ENCODE peak calls at places on chromosomes 13 and 19, in nine cellular contexts. D is activated CD4-positive, CD25-positive, alpha-beta regulatory T cell treated with anti-CD3 and anti-CD28 coated beads, Interleukin-2, amount 50 U/mL, for 72 hours; G is D341Med; M is C1 segment of cervical spinal cord; P is H9; K is NT2/D1; F is GM12891; J is endothelial cell; V is caudate nucleus. Z is an unnamed sample.

GRCh38 chr13:82766732-82767321 is 1115.4 kb downstream of the SLITRK1 start:
- DNase-seq in D (no peak), G (no peak), M (no peak), P (no peak), K (no peak), F (no peak), J (no peak), V (no peak), Z (no peak)

GRCh38 chr19:34713262-34713637 is 20.8 kb upstream of the ZNF181 start:
- DNase-seq in D (no peak), G (no peak), M (no peak), P (no peak), K (no peak), F (no peak), J (no peak), V (no peak), Z (peak)

GRCh38 chr19:50639121-50640112 is at the start of gene SYT3:
- DNase-seq in D (no peak), G (peak), M (no peak), P (peak), K (no peak), F (no peak), J (no peak), V (peak), Z (peak)

GRCh38 chr13:107117327-107118012 is 549.5 kb upstream of the ARGLU1 start:
- DNase-seq in D (no peak), G (no peak), M (no peak), P (no peak), K (no peak), F (no peak), J (no peak), V (no peak), Z (no peak)

GRCh38 chr19:34428549-34429285 is 536 bp downstream of the UBA2 start:
- DNase-seq in D (no peak), G (peak), M (no peak), P (no peak), K (no peak), F (peak), J (peak), V (peak), Z (peak)

GRCh38 chr13:97257800-97258799 is 36.0 kb downstream of the MBNL2 start:
- DNase-seq in D (no peak), G (no peak), M (no peak), P (peak), K (no peak), F (no peak), J (peak), V (no peak), Z (peak)

GRCh38 chr19:48401277-48401676 is 7.8 kb downstream of the GRIN2D start:
- DNase-seq in D (no peak), G (no peak), M (no peak), P (peak), K (no peak), F (no peak), J (no peak), V (no peak), Z (peak)

GRCh38 chr19:20858861-20859260 is 64.2 kb upstream of the ZNF85 start:
- DNase-seq in D (no peak), G (no peak), M (no peak), P (peak), K (no peak), F (no peak), J (no peak), V (no peak), Z (peak)

GRCh38 chr13:54033323-54033861 is 1004.8 kb downstream of the OLFM4 start:
- DNase-seq in D (no peak), G (no peak), M (no peak), P (no peak), K (no peak), F (no peak), J (no peak), V (no peak), Z (peak)

GRCh38 chr13:84137292-84137691 is 255.0 kb upstream of the SLITRK1 start:
- DNase-seq in D (no peak), G (no peak), M (no peak), P (no peak), K (no peak), F (no peak), J (no peak), V (no peak), Z (no peak)

GRCh38 chr19:58581227-58582141 is 8.3 kb upstream of the MZF1 start:
- DNase-seq in D (peak), G (peak), M (no peak), P (peak), K (peak), F (peak), J (peak), V (no peak), Z (peak)

GRCh38 chr19:29263305-29264080 is 50.5 kb upstream of the UQCRFS1 start:
- DNase-seq in D (peak), G (peak), M (no peak), P (peak), K (peak), F (peak), J (peak), V (peak), Z (peak)

GRCh38 chr13:33101835-33102234 is 85.6 kb downstream of the KL start:
- DNase-seq in D (no peak), G (no peak), M (no peak), P (no peak), K (no peak), F (no peak), J (no peak), V (no peak), Z (no peak)

GRCh38 chr19:17303940-17304267 is 679 bp upstream of the ABHD8 start:
- DNase-seq in D (no peak), G (no peak), M (no peak), P (no peak), K (no peak), F (no peak), J (no peak), V (no peak), Z (no peak)

GRCh38 chr13:66154981-66155380 is 1075.2 kb downstream of the PCDH9 start:
- DNase-seq in D (no peak), G (no peak), M (no peak), P (no peak), K (no peak), F (no peak), J (no peak), V (no peak), Z (no peak)

GRCh38 chr13:106362637-106363036 is 172.8 kb downstream of the EFNB2 start:
- DNase-seq in D (no peak), G (no peak), M (no peak), P (no peak), K (no peak), F (no peak), J (no peak), V (no peak), Z (no peak)

GRCh38 chr19:16441661-16442071 is 30.1 kb downstream of the EPS15L1 start:
- DNase-seq in D (no peak), G (peak), M (no peak), P (peak), K (no peak), F (no peak), J (peak), V (no peak), Z (peak)

GRCh38 chr19:23996549-23996948 is 81.9 kb downstream of the ZNF726 start:
- DNase-seq in D (no peak), G (no peak), M (no peak), P (peak), K (peak), F (no peak), J (peak), V (no peak), Z (peak)

GRCh38 chr13:33244210-33244906 is 41.2 kb downstream of the STARD13 start:
- DNase-seq in D (no peak), G (no peak), M (no peak), P (no peak), K (no peak), F (no peak), J (no peak), V (no peak), Z (no peak)

Z was measured in GM23338.